ENCODE peak calls at places on chromosomes 13 and 19, in four cellular contexts. B is heart right ventricle, J is RWPE2, E is body of pancreas. C is an unnamed sample.

GRCh38 chr19:812049-812816 is 9.5 kb downstream of the PLPPR3 start:
- ATAC-seq in B (no peak), J (no peak), E (no peak), C (no peak)

GRCh38 chr13:112814905-112815585 is 125.2 kb downstream of the ATP11A start:
- ATAC-seq in B (peak), J (no peak), E (no peak), C (peak)

GRCh38 chr13:94859812-94860210 is 147.5 kb upstream of the SOX21 start:
- ATAC-seq in B (no peak), J (no peak), E (no peak), C (no peak)

GRCh38 chr13:98370806-98371553 is 193.9 kb upstream of the RNF113B start:
- ATAC-seq in B (peak), J (no peak), E (peak), C (no peak)

GRCh38 chr13:71156550-71156949 is 710.5 kb downstream of the DACH1 start:
- ATAC-seq in B (no peak), J (no peak), E (no peak), C (no peak)

GRCh38 chr13:101706651-101707050 is 254.2 kb downstream of the ITGBL1 start:
- ATAC-seq in B (no peak), J (peak), E (no peak), C (no peak)

GRCh38 chr19:44576843-44577565 is 36.4 kb upstream of the IGSF23 start:
- ATAC-seq in B (peak), J (peak), E (peak), C (peak)

GRCh38 chr13:48561461-48562224 is 28.8 kb upstream of the RCBTB2 start:
- ATAC-seq in B (no peak), J (no peak), E (no peak), C (no peak)

GRCh38 chr13:43094901-43095300 is 71.5 kb downstream of the DNAJC15 start:
- ATAC-seq in B (no peak), J (no peak), E (no peak), C (no peak)

GRCh38 chr13:82698383-82698782 is 1183.9 kb downstream of the SLITRK1 start:
- ATAC-seq in B (no peak), J (no peak), E (no peak), C (no peak)

GRCh38 chr19:4852484-4852883 is 15.0 kb downstream of the PLIN3 start:
- ATAC-seq in B (no peak), J (no peak), E (no peak), C (no peak)

GRCh38 chr13:29508130-29508873 is 87.2 kb downstream of the SLC7A1 start:
- ATAC-seq in B (peak), J (peak), E (peak), C (peak)

GRCh38 chr19:48094129-48094842 is 16.3 kb downstream of the PLA2G4C start:
- ATAC-seq in B (no peak), J (no peak), E (no peak), C (no peak)

GRCh38 chr19:40578442-40578908 is 1.8 kb downstream of the SHKBP1 start:
- ATAC-seq in B (no peak), J (no peak), E (no peak), C (peak)

GRCh38 chr13:83297591-83298305 is 584.5 kb downstream of the SLITRK1 start:
- ATAC-seq in B (no peak), J (no peak), E (no peak), C (peak)

GRCh38 chr19:56477429-56478338 is 539 bp upstream of the ZNF667 start:
- ATAC-seq in B (peak), J (peak), E (peak), C (peak)

GRCh38 chr13:29752175-29752574 is 98.2 kb downstream of the UBL3 start:
- ATAC-seq in B (no peak), J (no peak), E (no peak), C (no peak)

GRCh38 chr13:85013006-85013405 is 786.2 kb downstream of the SLITRK6 start:
- ATAC-seq in B (no peak), J (no peak), E (no peak), C (no peak)

GRCh38 chr19:47019431-47020041 is at the start of gene NPAS1:
- ATAC-seq in B (no peak), J (peak), E (no peak), C (peak)

GRCh38 chr13:67075239-67075638 is 154.9 kb downstream of the PCDH9 start:
- ATAC-seq in B (peak), J (no peak), E (no peak), C (peak)

GRCh38 chr19:277581-278165 is 13.5 kb downstream of the PLPP2 start:
- ATAC-seq in B (no peak), J (no peak), E (no peak), C (no peak)

GRCh38 chr19:52492991-52493470 is 34.4 kb upstream of the ZNF808 start:
- ATAC-seq in B (no peak), J (no peak), E (no peak), C (no peak)

GRCh38 chr13:47281981-47282380 is 385.1 kb upstream of the HTR2A start:
- ATAC-seq in B (no peak), J (no peak), E (no peak), C (no peak)

GRCh38 chr19:7224205-7224833 is 69.9 kb downstream of the INSR start:
- ATAC-seq in B (peak), J (no peak), E (peak), C (no peak)

GRCh38 chr13:48125794-48126228 is 30.9 kb upstream of the MED4 start:
- ATAC-seq in B (peak), J (no peak), E (peak), C (no peak)

GRCh38 chr13:99228737-99229691 is 28.4 kb downstream of the UBAC2 start:
- ATAC-seq in B (peak), J (peak), E (no peak), C (peak)

GRCh38 chr19:917323-918151 is at the start of gene KISS1R:
- ATAC-seq in B (no peak), J (no peak), E (no peak), C (peak)

GRCh38 chr19:13978306-13978705 is 26.0 kb downstream of the DCAF15 start:
- ATAC-seq in B (peak), J (peak), E (peak), C (no peak)

GRCh38 chr19:50835103-50835784 is 1.9 kb upstream of the KLK15 start:
- ATAC-seq in B (peak), J (peak), E (peak), C (peak)

C was measured in SK-N-SH treated with all-trans-retinoic acid at 6 μM for 48 hours.